ENCODE peak calls at places on chromosomes 11 and 22, in four cellular contexts. L, I, E and B are unnamed samples.

GRCh38 chr22:19620742-19621371 is 93.4 kb upstream of the SEPTIN5 start:
- DNase-seq in L (no peak), I (no peak), E (no peak), B (no peak)

GRCh38 chr11:6677018-6677417 is 6.1 kb downstream of the MRPL17 start:
- DNase-seq in L (no peak), I (no peak), E (no peak), B (no peak)

GRCh38 chr11:125312812-125313211 is 148.3 kb downstream of the PKNOX2 start:
- DNase-seq in L (no peak), I (no peak), E (no peak), B (no peak)

GRCh38 chr11:118820412-118821357 is 29.7 kb upstream of the DDX6 start:
- DNase-seq in L (no peak), I (peak; percentile 27), E (no peak), B (peak; percentile 99)

GRCh38 chr11:102546923-102547471 is 16.4 kb upstream of the MMP7 start:
- DNase-seq in L (no peak), I (no peak), E (no peak), B (peak; percentile 93)

GRCh38 chr11:12200359-12201015 is 90.1 kb downstream of the MICAL2 start:
- DNase-seq in L (no peak), I (no peak), E (no peak), B (no peak)

GRCh38 chr11:2206291-2206690 is 34.7 kb upstream of the TH start:
- DNase-seq in L (no peak), I (peak; percentile 4), E (no peak), B (no peak)

GRCh38 chr11:107970049-107970448 is 38.6 kb upstream of the CUL5 start:
- DNase-seq in L (no peak), I (no peak), E (no peak), B (no peak)

GRCh38 chr11:1043563-1044096 is 7.1 kb upstream of the MUC6 start:
- DNase-seq in L (no peak), I (no peak), E (no peak), B (no peak)

DNA sequence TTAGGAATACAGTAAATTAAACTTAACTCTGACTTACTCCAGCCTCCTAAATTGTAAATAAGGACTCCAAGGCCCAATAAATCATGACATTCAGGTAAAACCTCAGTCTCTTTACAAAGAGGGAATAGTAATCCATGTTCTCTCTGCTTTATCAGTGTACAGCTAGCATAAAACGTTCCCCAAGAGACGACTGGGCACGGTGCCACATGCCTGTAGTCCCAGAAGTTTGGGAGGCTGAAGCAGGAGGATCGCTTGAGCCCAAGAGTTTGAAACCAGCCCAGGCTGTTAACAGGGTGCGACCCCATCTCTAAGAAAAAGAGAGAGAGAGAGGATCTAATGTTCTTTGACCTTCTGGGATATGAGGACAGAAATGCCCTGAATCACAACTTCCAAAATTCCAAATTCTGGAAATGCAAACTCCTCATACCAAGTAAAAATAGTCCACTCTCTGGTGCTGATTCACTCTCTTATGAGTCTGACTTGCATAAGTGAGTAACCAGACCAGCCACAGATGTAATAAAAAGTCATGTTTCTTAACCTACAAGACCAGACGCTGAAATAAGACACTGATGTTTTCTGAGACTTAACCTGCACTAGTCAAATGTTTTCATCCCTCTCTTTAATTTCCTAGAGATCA is 25.5 kb downstream of the NNMT start:
- DNase-seq in L (no peak), I (no peak), E (no peak), B (no peak)
- TF ChIP-seq NR2C2 in L (no peak), I (no peak), E (no peak), B (no peak)

GRCh38 chr11:73003083-73003482 is 139.0 kb downstream of the FCHSD2 start:
- DNase-seq in L (no peak), I (no peak), E (no peak), B (peak; percentile 27)
- TF ChIP-seq NR2C2 in L (no peak), I (no peak), E (no peak), B (no peak)

GRCh38 chr22:24417200-24417599 is 10.2 kb upstream of the ADORA2A start:
- DNase-seq in L (no peak), I (no peak), E (no peak), B (no peak)
- TF ChIP-seq NR2C2 in L (no peak), I (no peak), E (no peak), B (no peak)

DNA sequence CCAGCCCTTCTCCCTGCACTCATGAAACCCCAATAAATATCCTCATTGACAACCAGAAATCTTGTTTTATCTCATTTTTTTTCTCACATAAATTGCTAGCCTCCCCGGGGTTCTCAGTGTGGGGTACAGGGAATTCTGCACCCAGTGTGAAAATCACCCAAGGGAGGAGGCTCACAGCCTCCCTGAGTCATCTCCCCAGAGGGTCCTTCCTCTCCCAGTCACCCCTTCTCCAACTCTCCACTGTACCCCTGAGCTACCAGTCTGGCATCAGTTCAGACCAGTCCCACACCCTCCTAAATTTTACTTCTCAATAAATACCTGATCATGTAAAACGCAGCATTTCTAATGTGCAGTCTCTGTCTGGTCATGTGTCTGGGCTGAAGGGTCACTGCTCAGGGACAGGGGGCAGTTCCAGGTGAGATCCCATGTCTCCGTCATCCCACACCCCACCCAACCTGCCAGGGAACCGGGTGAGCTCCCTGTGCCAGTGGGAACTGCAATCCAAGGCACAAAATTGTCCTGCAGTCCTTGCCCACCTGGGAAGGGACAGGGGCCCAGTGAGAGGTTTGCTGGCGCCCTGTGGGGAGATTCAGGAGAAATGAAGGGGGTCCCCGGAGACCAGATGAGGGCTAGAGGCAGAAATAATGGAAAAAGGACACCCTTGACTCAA is 8.3 kb downstream of the IGLL5 start:
- DNase-seq in L (peak; percentile 49), I (no peak), E (no peak), B (no peak)
- TF ChIP-seq NR2C2 in L (no peak), I (no peak), E (no peak), B (no peak)

DNA sequence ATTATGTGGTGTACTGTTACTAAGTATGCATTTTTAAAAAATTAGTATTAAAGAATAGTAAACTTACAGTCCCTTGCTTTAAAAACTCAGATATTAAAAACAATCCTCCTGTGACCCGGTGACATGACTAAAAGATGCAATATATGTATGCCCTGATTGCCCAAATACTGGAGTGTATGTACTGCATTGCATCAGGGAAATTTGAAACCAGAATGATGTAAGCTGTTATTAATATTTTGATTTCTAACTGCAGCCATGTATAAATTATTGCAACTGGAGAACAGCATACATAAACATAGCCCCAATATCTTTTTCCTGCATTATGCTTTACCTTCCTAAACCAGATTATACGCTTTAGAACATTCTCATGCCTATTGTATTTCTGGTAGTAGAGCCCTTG is 3.7 kb upstream of the HSPA8 start:
- DNase-seq in L (no peak), I (no peak), E (no peak), B (no peak)
- TF ChIP-seq NR2C2 in L (no peak), I (no peak), E (no peak), B (no peak)

DNA sequence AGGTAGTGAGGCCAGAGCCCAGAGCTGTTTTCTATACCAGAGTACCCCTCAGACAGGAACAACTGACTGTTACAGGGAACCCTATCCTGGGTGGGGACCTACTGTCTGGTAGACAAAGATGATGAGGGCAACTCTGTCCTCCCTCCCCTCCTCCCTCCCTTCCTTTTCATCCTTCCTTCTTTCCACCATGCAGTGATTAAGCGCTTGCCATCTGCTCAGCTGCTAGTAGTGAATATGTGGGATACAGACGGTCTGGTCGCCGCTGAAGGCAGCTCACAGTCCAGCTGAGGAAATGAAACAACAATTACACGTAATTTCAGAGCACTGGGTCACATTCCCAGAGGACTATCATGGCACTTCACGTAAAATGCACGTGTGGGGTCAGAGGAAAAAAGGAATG is 597.1 kb downstream of the BUD13 start:
- DNase-seq in L (no peak), I (no peak), E (no peak), B (no peak)
- TF ChIP-seq NR2C2 in L (no peak), I (no peak), E (no peak), B (no peak)

GRCh38 chr11:19598456-19598855 is 114.2 kb upstream of the NAV2 start:
- DNase-seq in L (no peak), I (no peak), E (no peak), B (no peak)
- TF ChIP-seq NR2C2 in L (no peak), I (no peak), E (no peak), B (no peak)